ENCODE peak calls at places on chromosomes 6 and 20, in five cellular contexts. L, M, T, S and B are unnamed samples.

GRCh38 chr6:80105972-80106417 is 476 bp upstream of the BCKDHB start:
- DNase-seq in L (no peak), T (no peak), M (no peak), S (no peak), B (no peak)

GRCh38 chr6:81749704-81750103 is 2.8 kb downstream of the TENT5A start:
- DNase-seq in L (no peak), S (no peak), T (no peak), M (no peak), B (no peak)

GRCh38 chr6:168851460-168852103 is 402.1 kb downstream of the THBS2 start:
- DNase-seq in L (no peak), M (no peak), T (peak; percentile 25), S (peak; percentile 6), B (no peak)

GRCh38 chr20:22745194-22745500 is 160.8 kb upstream of the FOXA2 start:
- DNase-seq in T (no peak), S (no peak), M (no peak), L (no peak), B (no peak)

GRCh38 chr20:41380551-41381262 is 14.1 kb upstream of the EMILIN3 start:
- DNase-seq in M (no peak), L (no peak), T (no peak), S (no peak), B (no peak)

GRCh38 chr6:32785781-32786533 is 22.6 kb upstream of the HLA-DQB2 start:
- DNase-seq in S (peak; percentile 69), L (peak; percentile 83), T (peak; percentile 72), M (peak; percentile 57), B (peak; percentile 77)

GRCh38 chr6:4316867-4317400 is 181.6 kb upstream of the ECI2 start:
- DNase-seq in L (no peak), S (no peak), M (peak; percentile 76), T (peak; percentile 91), B (peak; percentile 91)

GRCh38 chr6:89930789-89931188 is 36.5 kb downstream of the GJA10 start:
- DNase-seq in T (no peak), M (no peak), L (no peak), S (no peak), B (no peak)

GRCh38 chr20:16929756-16930155 is 181.6 kb downstream of the OTOR start:
- DNase-seq in L (no peak), S (no peak), T (no peak), M (peak; percentile 9), B (no peak)

GRCh38 chr20:63159826-63160640 is 55.9 kb downstream of the YTHDF1 start:
- DNase-seq in M (no peak), L (no peak), S (no peak), T (no peak), B (no peak)

GRCh38 chr6:53115113-53115512 is 33.5 kb downstream of the GCM1 start:
- DNase-seq in L (no peak), M (no peak), T (no peak), S (no peak), B (no peak)

GRCh38 chr6:7048859-7049258 is 58.9 kb upstream of the RREB1 start:
- DNase-seq in M (no peak), T (no peak), L (no peak), S (no peak), B (no peak)

GRCh38 chr6:108180776-108181175 is 15.0 kb downstream of the NR2E1 start:
- DNase-seq in M (no peak), S (no peak), T (no peak), L (no peak), B (no peak)

GRCh38 chr20:37355252-37356180 is 9.6 kb downstream of the SRC start:
- DNase-seq in M (no peak), S (no peak), L (no peak), T (no peak), B (no peak)

GRCh38 chr6:72865467-72865866 is 243.6 kb downstream of the KCNQ5 start:
- DNase-seq in M (peak; percentile 52), T (peak; percentile 20), S (no peak), L (no peak), B (peak; percentile 71)

GRCh38 chr6:170142559-170142958 is 148.3 kb downstream of the DLL1 start:
- DNase-seq in S (no peak), L (no peak), T (no peak), M (no peak), B (no peak)

GRCh38 chr6:34273242-34273805 is 24.5 kb upstream of the SMIM29 start:
- DNase-seq in M (no peak), L (no peak), S (no peak), T (peak; percentile 11), B (no peak)

GRCh38 chr6:11197846-11198245 is 34.6 kb downstream of the NEDD9 start:
- DNase-seq in S (no peak), M (no peak), T (no peak), L (no peak), B (no peak)
- H3K4me1 ChIP-seq in S (peaks cover 15% of the 10 kb centered on the region), M (peaks cover 15% of the 10 kb centered on the region), T (peaks cover 44% of the 10 kb centered on the region), L (peaks cover 61% of the 10 kb centered on the region), B (peaks cover 61% of the 10 kb centered on the region)

GRCh38 chr6:1611322-1611571 is 1.5 kb downstream of the FOXC1 start:
- DNase-seq in M (peak; percentile 13), L (peak; percentile 53), T (peak; percentile 31), S (no peak), B (peak; percentile 37)
- TF ChIP-seq EZH2 in M (no peak), L (no peak), T (no peak), S (no peak), B (no peak)

GRCh38 chr6:2851727-2852513 is 10.3 kb upstream of the SERPINB1 start:
- DNase-seq in S (no peak), L (no peak), M (no peak), T (no peak), B (no peak)
- H3K4me1 ChIP-seq in S (peaks cover 11% of the 10 kb centered on the region), L (peaks cover 34% of the 10 kb centered on the region), M (peaks cover 9% of the 10 kb centered on the region), T (peaks cover 14% of the 10 kb centered on the region), B (peaks cover 27% of the 10 kb centered on the region)

GRCh38 chr20:32051720-32052089 is 337 bp upstream of the HCK start:
- DNase-seq in L (no peak), S (no peak), M (no peak), T (no peak), B (no peak)

GRCh38 chr20:32053648-32054047 is 1.6 kb downstream of the HCK start:
- DNase-seq in M (no peak), T (no peak), S (no peak), L (no peak), B (no peak)

GRCh38 chr20:32050851-32051556 is 1.0 kb upstream of the HCK start:
- DNase-seq in M (no peak), L (peak; percentile 79), T (no peak), S (no peak), B (no peak)

GRCh38 chr20:32052090-32052791 is at the start of gene HCK:
- DNase-seq in T (no peak), L (peak; percentile 79), S (no peak), M (no peak), B (no peak)

DNA sequence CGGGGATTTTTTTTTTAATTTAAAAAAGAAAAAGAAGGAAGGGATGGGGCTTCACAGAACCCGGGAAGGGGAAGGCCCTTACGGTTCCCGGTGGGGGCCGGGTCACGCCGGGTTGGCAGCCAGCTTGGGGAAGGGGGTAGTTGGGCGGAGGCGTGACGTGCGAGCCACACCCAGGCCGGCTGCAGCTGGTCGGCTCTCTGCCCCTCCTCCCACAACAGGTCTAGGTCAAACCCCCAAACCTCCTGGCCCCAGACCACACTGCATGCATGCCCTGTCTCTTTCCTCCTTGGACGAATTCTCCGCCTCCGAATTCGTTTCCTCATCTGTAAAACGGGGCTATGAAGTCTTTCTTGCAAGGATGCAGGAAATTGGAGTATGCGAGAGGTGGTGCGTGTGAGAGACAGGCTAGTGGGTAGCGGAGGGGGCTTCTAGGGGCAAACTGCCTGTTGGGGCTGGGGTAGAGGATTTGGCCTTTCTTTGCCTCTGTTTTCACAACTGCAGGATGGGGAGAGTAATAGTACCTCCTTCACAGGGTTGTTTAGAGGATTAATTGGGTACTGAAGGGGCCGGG is 835 bp downstream of the HCK start:
- DNase-seq in S (no peak), T (no peak), L (peak; percentile 88), M (no peak), B (no peak)
- TF ChIP-seq EZH2 in S (no peak), T (peak; percentile 59), L (peak; percentile 2), M (peak; percentile 76), B (no peak)

GRCh38 chr6:317068-317451 is 24.8 kb downstream of the DUSP22 start:
- DNase-seq in S (no peak), M (no peak), L (no peak), T (no peak), B (no peak)
- H3K4me1 ChIP-seq in S (peaks cover 99% of the 10 kb centered on the region), M (no peaks in the 10 kb centered on the region), L (peaks cover 15% of the 10 kb centered on the region), T (no peaks in the 10 kb centered on the region), B (no peaks in the 10 kb centered on the region)